ENCODE peak calls at places on chromosome 1, in ten cellular contexts. I is adrenal gland; K is ovary; N is fibroblast of the aortic adventitia; H is stomach; Y is lower leg skin; S is CD8-positive, alpha-beta T cell; L is bronchial epithelial cell; C is tibial artery; X is ascending aorta. Z is an unnamed sample.

GRCh38 chr1:90067194-90067593 is 72.3 kb downstream of the ZNF326 start:
- DNase-seq in Y (no peak), S (no peak), K (no peak), X (no peak), L (no peak), H (no peak), N (no peak), I (no peak), C (no peak), Z (no peak)

GRCh38 chr1:206049293-206049692 is 3.7 kb upstream of the RHEX start:
- DNase-seq in S (no peak), Y (no peak), L (no peak), C (no peak), H (no peak), N (no peak), I (no peak), X (no peak), K (no peak), Z (no peak)

GRCh38 chr1:30336550-30337426 is 386.6 kb downstream of the MATN1 start:
- DNase-seq in C (peak), H (no peak), I (no peak), K (no peak), Y (peak), N (no peak), X (peak), S (no peak), L (no peak), Z (no peak)

GRCh38 chr1:24112381-24113169 is 640 bp upstream of the MYOM3 start:
- DNase-seq in I (peak), N (peak), L (peak), K (peak), C (peak), Y (peak), H (peak), S (peak), X (peak), Z (peak)

GRCh38 chr1:226310123-226310540 is 1.2 kb upstream of the LIN9 start:
- DNase-seq in Y (no peak), H (no peak), C (no peak), S (no peak), L (no peak), N (no peak), X (no peak), K (no peak), I (no peak), Z (no peak)

GRCh38 chr1:192609110-192610079 is 26.6 kb upstream of the RGS13 start:
- DNase-seq in I (peak), X (peak), C (peak), N (no peak), L (no peak), K (no peak), S (peak), H (peak), Y (peak), Z (no peak)

GRCh38 chr1:189429610-189430009 is 1048.1 kb downstream of the BRINP3 start:
- DNase-seq in C (no peak), Y (no peak), I (no peak), X (no peak), L (peak), N (peak), H (no peak), S (no peak), K (no peak), Z (peak)

GRCh38 chr1:85297855-85298629 is 21.6 kb upstream of the BCL10 start:
- DNase-seq in Y (peak), N (peak), C (no peak), I (peak), H (peak), L (peak), S (peak), K (peak), X (peak), Z (peak)

GRCh38 chr1:186286615-186287317 is 88.3 kb downstream of the TPR start:
- DNase-seq in C (no peak), I (no peak), L (no peak), X (no peak), S (no peak), H (no peak), Y (no peak), K (no peak), N (peak), Z (peak)

GRCh38 chr1:49050041-49050440 is 273.4 kb upstream of the BEND5 start:
- DNase-seq in H (no peak), X (no peak), S (no peak), C (no peak), L (no peak), I (no peak), Y (no peak), N (no peak), K (no peak), Z (no peak)

DNA sequence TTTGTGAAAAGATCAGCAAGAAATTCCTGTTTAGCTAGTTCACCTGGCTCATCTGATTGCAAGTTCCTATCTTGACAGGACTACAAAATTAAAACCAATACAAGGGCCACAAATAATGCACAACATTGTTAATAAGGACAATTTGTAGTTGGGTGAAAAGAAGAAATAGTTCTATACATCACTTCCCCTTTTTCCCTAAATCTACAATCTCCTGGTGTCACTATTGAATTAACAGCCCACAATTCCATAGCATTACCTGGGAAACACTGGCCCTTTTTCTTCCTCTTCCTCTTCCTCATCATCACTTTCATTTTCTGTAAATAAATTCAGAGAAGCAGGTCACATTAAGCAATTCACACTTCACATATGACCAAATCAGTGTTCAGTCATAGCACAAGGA is 366.9 kb downstream of the FAM72C start:
- DNase-seq in Y (no peak), N (no peak), H (no peak), C (no peak), L (no peak), S (no peak), I (no peak), K (no peak), X (no peak), Z (no peak)
- TF ChIP-seq CTCF in Y (no peak), N (no peak), H (no peak), C (no peak), L (no peak), S (no peak), I (no peak), K (no peak), X (no peak), Z (no peak)

GRCh38 chr1:204192046-204192445 is 4.2 kb downstream of the KISS1 start:
- DNase-seq in K (no peak), L (no peak), Y (no peak), H (no peak), N (no peak), X (no peak), I (no peak), S (no peak), C (no peak), Z (no peak)
- H3K4me3 ChIP-seq in K (no peak), L (no peak), Y (no peak), H (no peak), N (no peak), X (no peak), I (no peak), S (no peak), C (no peak), Z (no peak)

GRCh38 chr1:229102741-229103480 is 168.0 kb upstream of the RAB4A start:
- DNase-seq in Y (peak), H (no peak), S (no peak), L (no peak), I (no peak), K (no peak), N (peak), X (peak), C (no peak), Z (no peak)
- TF ChIP-seq CTCF in Y (no peak), H (no peak), S (no peak), L (peak), I (no peak), K (no peak), N (no peak), X (no peak), C (no peak), Z (no peak)

GRCh38 chr1:75134656-75134938 is 409 bp downstream of the LHX8 start:
- DNase-seq in K (no peak), C (no peak), I (no peak), Y (no peak), S (no peak), N (no peak), H (no peak), X (no peak), L (no peak), Z (no peak)
- H3K4me3 ChIP-seq in K (no peak), C (peak), I (peak), Y (no peak), S (no peak), N (no peak), H (no peak), X (no peak), L (no peak), Z (no peak)

DNA sequence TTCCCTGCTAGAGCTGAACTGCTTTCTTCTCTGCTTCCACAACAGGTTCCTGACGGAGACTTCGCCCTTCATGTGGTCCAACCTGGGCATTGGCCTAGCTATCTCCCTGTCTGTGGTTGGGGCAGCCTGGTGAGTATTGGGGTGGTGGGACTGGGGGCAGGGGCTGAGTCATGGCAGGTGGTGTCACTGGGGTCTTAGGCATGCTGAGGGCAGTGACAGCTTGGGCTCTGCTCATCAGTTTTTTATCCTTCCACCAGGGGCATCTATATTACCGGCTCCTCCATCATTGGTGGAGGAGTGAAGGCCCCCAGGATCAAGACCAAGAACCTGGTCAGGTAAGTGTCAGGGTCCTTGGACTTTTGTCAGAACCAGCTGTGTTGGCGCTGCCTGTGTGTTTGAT is 1.3 kb downstream of the ATP6V0B start:
- DNase-seq in Y (no peak), S (no peak), H (no peak), I (no peak), C (no peak), N (no peak), K (no peak), L (no peak), X (no peak), Z (no peak)
- TF ChIP-seq CTCF in Y (no peak), S (no peak), H (no peak), I (no peak), C (no peak), N (no peak), K (no peak), L (no peak), X (no peak), Z (no peak)

DNA sequence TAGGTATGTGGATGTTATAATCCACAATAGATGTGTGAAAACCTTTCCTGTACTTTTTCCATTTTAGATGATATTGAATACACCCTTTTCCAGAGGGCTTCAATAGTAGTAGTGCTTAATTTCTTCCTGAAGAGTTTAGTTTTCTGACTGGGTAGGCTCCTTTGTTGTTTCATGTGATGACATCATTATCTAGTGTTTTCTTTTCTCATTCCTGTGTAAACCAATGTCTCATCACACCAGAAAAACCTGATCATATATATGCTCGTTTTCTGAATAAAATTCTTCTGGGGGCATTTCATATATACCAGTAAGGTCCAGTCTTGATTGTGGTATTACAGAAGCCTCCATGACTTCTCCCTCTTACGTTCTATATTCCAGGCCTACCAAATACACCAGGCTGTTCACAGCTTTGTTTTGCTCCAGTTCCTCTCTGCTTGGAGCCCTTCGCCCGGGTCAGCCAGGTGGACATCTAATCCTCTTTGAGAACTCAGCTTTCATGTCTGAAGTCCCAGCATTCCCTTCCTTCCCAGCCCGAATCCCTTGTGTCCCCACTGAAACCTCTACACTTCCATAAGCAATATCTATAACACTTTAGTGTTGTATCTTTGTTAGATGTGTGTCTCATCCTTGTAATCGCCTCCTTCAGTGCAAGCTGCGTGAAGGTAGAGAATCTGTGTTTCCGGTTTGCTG is 1.8 kb downstream of the RNF11 start:
- DNase-seq in I (no peak), L (peak), N (peak), H (no peak), X (no peak), K (no peak), C (no peak), Y (no peak), S (no peak), Z (peak)
- H3K4me3 ChIP-seq in I (peak), L (peak), N (peak), H (peak), X (peak), K (peak), C (peak), Y (no peak), S (peak), Z (peak)

DNA sequence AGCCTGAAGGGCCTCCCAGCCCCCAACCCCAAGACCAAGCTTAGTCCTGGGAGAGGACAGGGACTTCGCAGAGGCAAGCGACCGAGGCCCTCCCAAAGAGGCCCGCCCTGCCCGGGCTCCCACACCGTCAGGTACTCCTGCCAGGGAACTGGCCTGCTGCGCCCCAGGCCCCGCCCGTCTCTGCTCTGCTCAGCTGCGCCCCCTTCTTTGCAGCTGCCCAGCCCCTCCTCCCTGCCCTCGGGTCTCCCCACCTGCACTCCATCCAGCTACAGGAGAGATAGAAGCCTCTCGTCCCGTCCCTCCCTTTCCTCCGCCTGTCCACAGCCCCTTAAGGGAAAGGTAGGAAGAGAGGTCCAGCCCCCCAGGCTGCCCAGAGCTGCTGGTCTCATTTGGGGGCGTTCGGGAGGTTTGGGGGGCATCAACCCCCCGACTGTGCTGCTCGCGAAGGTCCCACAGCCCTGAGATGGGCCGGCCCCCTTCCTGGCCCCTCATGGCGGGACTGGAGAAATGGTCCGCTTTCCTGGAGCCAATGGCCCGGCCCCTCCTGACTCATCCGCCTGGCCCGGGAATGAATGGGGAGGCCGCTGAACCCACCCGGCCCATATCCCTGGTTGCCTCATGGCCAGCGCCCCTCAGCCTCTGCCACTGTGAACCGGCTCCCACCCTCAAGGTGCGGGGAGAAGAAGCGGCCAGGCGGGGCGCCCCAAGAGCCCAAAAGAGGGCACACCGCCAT is 21.9 kb upstream of the ARF1 start:
- DNase-seq in S (no peak), L (no peak), H (peak), K (no peak), I (no peak), Y (no peak), N (peak), X (peak), C (peak), Z (no peak)
- TF ChIP-seq CTCF in S (no peak), L (peak), H (no peak), K (no peak), I (no peak), Y (no peak), N (no peak), X (no peak), C (no peak), Z (no peak)

Z was measured in astrocyte of the spinal cord.